ENCODE peak calls at places on chromosomes 6 and 20, in five cellular contexts. I is psoas muscle; G is CD8-positive, alpha-beta T cell; A is fibroblast of mammary gland; H is GM12865. Q is an unnamed sample.

GRCh38 chr20:11155156-11155805 is 481.5 kb upstream of the JAG1 start:
- DNase-seq in I (no peak), G (no peak), A (peak), H (no peak), Q (no peak)

GRCh38 chr20:40054311-40054710 is 634.7 kb downstream of the MAFB start:
- DNase-seq in I (no peak), G (no peak), A (no peak), H (no peak), Q (no peak)

GRCh38 chr6:47701374-47701773 is 3.0 kb downstream of the ADGRF4 start:
- DNase-seq in I (no peak), G (no peak), A (no peak), H (peak), Q (no peak)

GRCh38 chr20:9200620-9201019 is 131.7 kb downstream of the PLCB4 start:
- DNase-seq in I (no peak), G (no peak), A (peak), H (no peak), Q (no peak)

GRCh38 chr6:50853924-50854323 is 35.3 kb downstream of the TFAP2B start:
- DNase-seq in I (no peak), G (no peak), A (no peak), H (no peak), Q (no peak)

GRCh38 chr20:8018928-8019177 is 708 bp downstream of the TMX4 start:
- DNase-seq in I (no peak), G (no peak), A (no peak), H (no peak), Q (no peak)

GRCh38 chr6:84871925-84872324 is 107.5 kb upstream of the TBX18 start:
- DNase-seq in I (no peak), G (no peak), A (no peak), H (no peak), Q (no peak)

GRCh38 chr20:21182832-21183563 is 57.1 kb downstream of the KIZ start:
- DNase-seq in I (no peak), G (no peak), A (peak), H (no peak), Q (no peak)

GRCh38 chr6:143896096-143896880 is 32.0 kb downstream of the ZC2HC1B start:
- DNase-seq in I (no peak), G (no peak), A (no peak), H (no peak), Q (no peak)

GRCh38 chr6:32700391-32701040 is 34.1 kb upstream of the HLA-DQB1 start:
- DNase-seq in I (no peak), G (peak), A (peak), H (peak), Q (peak)

GRCh38 chr6:131755597-131755996 is 44.8 kb upstream of the CTAGE9 start:
- DNase-seq in I (no peak), G (no peak), A (peak), H (no peak), Q (no peak)

GRCh38 chr6:147468634-147469033 is 39.9 kb upstream of the SAMD5 start:
- DNase-seq in I (no peak), G (no peak), A (no peak), H (no peak), Q (no peak)

GRCh38 chr6:147467463-147467862 is 41.0 kb upstream of the SAMD5 start:
- DNase-seq in I (no peak), G (no peak), A (no peak), H (no peak), Q (no peak)

GRCh38 chr6:147467891-147468290 is 40.6 kb upstream of the SAMD5 start:
- DNase-seq in I (no peak), G (no peak), A (no peak), H (no peak), Q (no peak)

GRCh38 chr6:147459772-147460171 is 48.7 kb upstream of the SAMD5 start:
- DNase-seq in I (no peak), G (no peak), A (peak), H (no peak), Q (no peak)

GRCh38 chr6:147463651-147464050 is 44.8 kb upstream of the SAMD5 start:
- DNase-seq in I (no peak), G (no peak), A (no peak), H (no peak), Q (no peak)
- TF ChIP-seq CTCF in I (no peak), G (no peak), A (no peak), H (no peak), Q (no peak)

GRCh38 chr6:136790411-136791295 is 1.6 kb downstream of the MAP3K5 start:
- DNase-seq in I (no peak), G (no peak), A (no peak), H (no peak), Q (no peak)

GRCh38 chr6:136792945-136793289 is 640 bp upstream of the MAP3K5 start:
- DNase-seq in I (peak), G (peak), A (peak), H (peak), Q (peak)

GRCh38 chr6:136792066-136792944 is at the start of gene MAP3K5:
- DNase-seq in I (peak), G (peak), A (peak), H (peak), Q (peak)

GRCh38 chr6:136793348-136793747 is 1.1 kb upstream of the MAP3K5 start:
- DNase-seq in I (no peak), G (no peak), A (no peak), H (peak), Q (no peak)

GRCh38 chr6:136791296-136792065 is 796 bp downstream of the MAP3K5 start:
- DNase-seq in I (peak), G (peak), A (peak), H (peak), Q (no peak)
- TF ChIP-seq CTCF in I (no peak), G (no peak), A (no peak), H (no peak), Q (no peak)

GRCh38 chr6:36297511-36297910 is 27.7 kb downstream of the PNPLA1 start:
- DNase-seq in I (no peak), G (no peak), A (no peak), H (no peak), Q (no peak)
- TF ChIP-seq CTCF in I (no peak), G (no peak), A (no peak), H (no peak), Q (no peak)

GRCh38 chr6:5260661-5261544 is at the start of the genes FARS2 and LYRM4:
- DNase-seq in I (peak), G (peak), A (peak), H (peak), Q (peak)
- TF ChIP-seq CTCF in I (no peak), G (no peak), A (peak), H (no peak), Q (peak)

GRCh38 chr6:31597006-31597405 is 4.2 kb upstream of the NCR3 start:
- DNase-seq in I (no peak), G (peak), A (peak), H (peak), Q (no peak)
- TF ChIP-seq CTCF in I (peak), G (peak), A (peak), H (peak), Q (peak)

GRCh38 chr6:119035459-119035858 is 43.0 kb downstream of the FAM184A start:
- DNase-seq in I (no peak), G (no peak), A (no peak), H (no peak), Q (no peak)
- TF ChIP-seq CTCF in I (no peak), G (no peak), A (no peak), H (no peak), Q (no peak)

GRCh38 chr6:148342146-148343027 is at the start of gene SASH1:
- DNase-seq in I (peak), G (no peak), A (peak), H (peak), Q (peak)

GRCh38 chr6:148345176-148345575 is 2.5 kb downstream of the SASH1 start:
- DNase-seq in I (no peak), G (no peak), A (no peak), H (no peak), Q (no peak)

GRCh38 chr6:148345578-148345977 is 2.9 kb downstream of the SASH1 start:
- DNase-seq in I (no peak), G (no peak), A (no peak), H (no peak), Q (no peak)

GRCh38 chr6:148343028-148343374 is 363 bp downstream of the SASH1 start:
- DNase-seq in I (peak), G (no peak), A (no peak), H (no peak), Q (no peak)

GRCh38 chr6:148343383-148343782 is 745 bp downstream of the SASH1 start:
- DNase-seq in I (no peak), G (no peak), A (no peak), H (no peak), Q (no peak)
- TF ChIP-seq CTCF in I (peak), G (no peak), A (peak), H (no peak), Q (peak)

GRCh38 chr20:51378171-51378928 is 164.2 kb downstream of the NFATC2 start:
- DNase-seq in I (no peak), G (no peak), A (no peak), H (peak), Q (no peak)
- TF ChIP-seq CTCF in I (no peak), G (no peak), A (peak), H (peak), Q (peak)

Q was measured in progenitor cell of endocrine pancreas.